ENCODE peak calls at places on chromosome 15, in six cellular contexts. S is breast epithelium, T is left colon, O is LoVo, G is HepG2, V is GM10248. N is an unnamed sample.

GRCh38 chr15:55902975-55903374 is 90.4 kb downstream of the NEDD4 start:
- DNase-seq in G (no peak), S (no peak), T (no peak), O (no peak), V (no peak), N (no peak)

GRCh38 chr15:75107509-75107904 is 84.1 kb downstream of the PPCDC start:
- DNase-seq in S (no peak), V (no peak), O (no peak), G (no peak), T (no peak), N (no peak)

GRCh38 chr15:80747317-80748053 is 31.7 kb upstream of the CEMIP start:
- DNase-seq in G (no peak), V (no peak), T (no peak), O (no peak), S (no peak), N (no peak)

GRCh38 chr15:79881254-79881653 is 15.6 kb downstream of the MTHFS start:
- DNase-seq in S (no peak), T (no peak), G (no peak), V (no peak), O (no peak), N (no peak)

GRCh38 chr15:81449836-81450474 is 75.9 kb upstream of the TMC3 start:
- DNase-seq in T (no peak), G (peak; percentile 9), V (no peak), S (no peak), O (no peak), N (no peak)

GRCh38 chr15:48647963-48648362 is 2.5 kb upstream of the FBN1 start:
- DNase-seq in G (no peak), O (no peak), V (no peak), S (no peak), T (no peak), N (no peak)

GRCh38 chr15:23869391-23869790 is 182.3 kb upstream of the NDN start:
- DNase-seq in T (peak; percentile 47), O (no peak), V (no peak), G (peak; percentile 46), S (no peak), N (no peak)

GRCh38 chr15:39269352-39269751 is 311.5 kb upstream of the THBS1 start:
- DNase-seq in O (no peak), T (no peak), V (no peak), G (no peak), S (no peak), N (no peak)

GRCh38 chr15:99096173-99096893 is 8.5 kb upstream of the SYNM start:
- DNase-seq in T (no peak), O (no peak), V (no peak), G (no peak), S (no peak), N (no peak)

GRCh38 chr15:58438956-58439355 is 7.2 kb downstream of the LIPC start:
- DNase-seq in O (peak; percentile 57), S (no peak), V (peak; percentile 56), T (no peak), G (peak; percentile 77), N (peak; percentile 75)

GRCh38 chr15:83709813-83710212 is 55.9 kb downstream of the ADAMTSL3 start:
- DNase-seq in G (no peak), S (no peak), T (no peak), O (no peak), V (no peak), N (no peak)

GRCh38 chr15:79004336-79004735 is 59.5 kb upstream of the CTSH start:
- DNase-seq in V (peak; percentile 85), O (peak; percentile 79), S (no peak), G (peak; percentile 62), T (no peak), N (peak; percentile 72)

GRCh38 chr15:45829336-45830153 is 194.7 kb downstream of the SQOR start:
- DNase-seq in V (no peak), S (no peak), O (no peak), G (no peak), T (peak; percentile 53), N (no peak)

GRCh38 chr15:56919708-56920637 is 1.5 kb downstream of the TCF12 start:
- DNase-seq in S (no peak), T (peak; percentile 26), O (peak; percentile 30), V (peak; percentile 29), G (peak; percentile 18), N (peak; percentile 63)

GRCh38 chr15:89362203-89363101 is 27.8 kb upstream of the POLG start:
- DNase-seq in G (no peak), O (no peak), T (no peak), V (no peak), S (no peak), N (no peak)

N was measured in A549.